ENCODE peak calls at places on chromosome 13, in four cellular contexts. X, Y, Q and H are unnamed samples.

GRCh38 chr13:25860862-25861261 is 191.0 kb downstream of the SHISA2 start:
- DNase-seq in X (peak; percentile 55), Y (no peak), Q (no peak), H (no peak)

GRCh38 chr13:29465741-29466293 is 129.7 kb downstream of the SLC7A1 start:
- DNase-seq in X (peak; percentile 60), Y (no peak), Q (no peak), H (no peak)

GRCh38 chr13:33279898-33280549 is 5.5 kb downstream of the STARD13 start:
- DNase-seq in X (peak; percentile 82), Y (no peak), Q (no peak), H (no peak)

GRCh38 chr13:114134944-114135610 is 2.7 kb upstream of the RASA3 start:
- DNase-seq in X (no peak), Y (no peak), Q (no peak), H (no peak)

GRCh38 chr13:47621931-47622330 is 379.1 kb downstream of the SUCLA2 start:
- DNase-seq in X (peak; percentile 10), Y (no peak), Q (no peak), H (no peak)

GRCh38 chr13:98656223-98656622 is 79.3 kb upstream of the STK24 start:
- DNase-seq in X (no peak), Y (no peak), Q (no peak), H (no peak)

GRCh38 chr13:20738616-20739015 is 35.1 kb downstream of the IL17D start:
- DNase-seq in X (no peak), Y (no peak), Q (no peak), H (no peak)

GRCh38 chr13:34547929-34548328 is 394.1 kb upstream of the NBEA start:
- DNase-seq in X (no peak), Y (no peak), Q (no peak), H (no peak)

GRCh38 chr13:106083620-106084350 is 451.7 kb downstream of the EFNB2 start:
- DNase-seq in X (peak; percentile 69), Y (no peak), Q (no peak), H (no peak)

GRCh38 chr13:30934803-30935202 is 2.3 kb downstream of the TEX26 start:
- DNase-seq in X (no peak), Y (no peak), Q (no peak), H (no peak)

GRCh38 chr13:40813662-40814454 is 24.4 kb downstream of the SLC25A15 start:
- DNase-seq in X (peak; percentile 6), Y (no peak), Q (no peak), H (no peak)